ENCODE peak calls at places on chromosomes 7 and 10, in ten cellular contexts. One of them, this sample, is unnamed.

GRCh38 chr10:131206136-131206995 is 105.2 kb downstream of the TCERG1L start:
- DNase-seq in heart right ventricle: no peak
- DNase-seq in spleen: peak
- DNase-seq in effector memory CD4-positive, alpha-beta T cell: no peak
- DNase-seq in Peyer's patch: peak
- DNase-seq in naive thymus-derived CD4-positive, alpha-beta T cell: no peak
- DNase-seq in RWPE1: no peak
- DNase-seq in caudate nucleus: no peak
- DNase-seq in PC-3: no peak
- DNase-seq in left ventricle myocardium inferior: no peak
- DNase-seq in this sample: no peak

GRCh38 chr7:74053589-74054186 is 25.7 kb downstream of the ELN start:
- DNase-seq in effector memory CD4-positive, alpha-beta T cell: no peak
- DNase-seq in heart right ventricle: no peak
- DNase-seq in left ventricle myocardium inferior: no peak
- DNase-seq in RWPE1: no peak
- DNase-seq in caudate nucleus: no peak
- DNase-seq in spleen: no peak
- DNase-seq in PC-3: no peak
- DNase-seq in Peyer's patch: no peak
- DNase-seq in naive thymus-derived CD4-positive, alpha-beta T cell: no peak
- DNase-seq in this sample: no peak

GRCh38 chr10:132817701-132818211 is 31.8 kb upstream of the NKX6-2 start:
- DNase-seq in effector memory CD4-positive, alpha-beta T cell: no peak
- DNase-seq in spleen: peak
- DNase-seq in Peyer's patch: no peak
- DNase-seq in caudate nucleus: no peak
- DNase-seq in RWPE1: no peak
- DNase-seq in PC-3: no peak
- DNase-seq in heart right ventricle: no peak
- DNase-seq in naive thymus-derived CD4-positive, alpha-beta T cell: no peak
- DNase-seq in left ventricle myocardium inferior: no peak
- DNase-seq in this sample: no peak

GRCh38 chr7:132004528-132004927 is 448.1 kb upstream of the PODXL start:
- DNase-seq in spleen: no peak
- DNase-seq in PC-3: no peak
- DNase-seq in RWPE1: no peak
- DNase-seq in effector memory CD4-positive, alpha-beta T cell: no peak
- DNase-seq in heart right ventricle: peak
- DNase-seq in caudate nucleus: no peak
- DNase-seq in left ventricle myocardium inferior: peak
- DNase-seq in Peyer's patch: no peak
- DNase-seq in naive thymus-derived CD4-positive, alpha-beta T cell: no peak
- DNase-seq in this sample: no peak

GRCh38 chr7:69800495-69800894 is 202.2 kb downstream of the AUTS2 start:
- DNase-seq in PC-3: no peak
- DNase-seq in naive thymus-derived CD4-positive, alpha-beta T cell: no peak
- DNase-seq in effector memory CD4-positive, alpha-beta T cell: no peak
- DNase-seq in spleen: no peak
- DNase-seq in caudate nucleus: no peak
- DNase-seq in left ventricle myocardium inferior: no peak
- DNase-seq in Peyer's patch: no peak
- DNase-seq in RWPE1: no peak
- DNase-seq in heart right ventricle: no peak
- DNase-seq in this sample: no peak

GRCh38 chr7:149294641-149295480 is 32.9 kb downstream of the ZNF783 start:
- DNase-seq in Peyer's patch: peak
- DNase-seq in spleen: no peak
- DNase-seq in naive thymus-derived CD4-positive, alpha-beta T cell: no peak
- DNase-seq in heart right ventricle: no peak
- DNase-seq in PC-3: no peak
- DNase-seq in caudate nucleus: no peak
- DNase-seq in RWPE1: no peak
- DNase-seq in effector memory CD4-positive, alpha-beta T cell: no peak
- DNase-seq in left ventricle myocardium inferior: no peak
- DNase-seq in this sample: no peak

GRCh38 chr7:88546808-88547207 is 212.7 kb upstream of the ZNF804B start:
- DNase-seq in spleen: no peak
- DNase-seq in effector memory CD4-positive, alpha-beta T cell: no peak
- DNase-seq in naive thymus-derived CD4-positive, alpha-beta T cell: no peak
- DNase-seq in caudate nucleus: no peak
- DNase-seq in heart right ventricle: no peak
- DNase-seq in left ventricle myocardium inferior: no peak
- DNase-seq in PC-3: peak
- DNase-seq in RWPE1: no peak
- DNase-seq in Peyer's patch: no peak
- DNase-seq in this sample: no peak

GRCh38 chr7:136030867-136031318 is 53.7 kb upstream of the MTPN start:
- DNase-seq in left ventricle myocardium inferior: no peak
- DNase-seq in PC-3: peak
- DNase-seq in caudate nucleus: no peak
- DNase-seq in spleen: no peak
- DNase-seq in Peyer's patch: no peak
- DNase-seq in heart right ventricle: no peak
- DNase-seq in naive thymus-derived CD4-positive, alpha-beta T cell: no peak
- DNase-seq in RWPE1: peak
- DNase-seq in effector memory CD4-positive, alpha-beta T cell: no peak
- DNase-seq in this sample: peak

GRCh38 chr7:130890176-130891020 is 156.4 kb upstream of the KLF14 start:
- DNase-seq in RWPE1: no peak
- DNase-seq in Peyer's patch: no peak
- DNase-seq in PC-3: no peak
- DNase-seq in heart right ventricle: no peak
- DNase-seq in naive thymus-derived CD4-positive, alpha-beta T cell: no peak
- DNase-seq in effector memory CD4-positive, alpha-beta T cell: no peak
- DNase-seq in left ventricle myocardium inferior: no peak
- DNase-seq in spleen: no peak
- DNase-seq in caudate nucleus: no peak
- DNase-seq in this sample: no peak

DNA sequence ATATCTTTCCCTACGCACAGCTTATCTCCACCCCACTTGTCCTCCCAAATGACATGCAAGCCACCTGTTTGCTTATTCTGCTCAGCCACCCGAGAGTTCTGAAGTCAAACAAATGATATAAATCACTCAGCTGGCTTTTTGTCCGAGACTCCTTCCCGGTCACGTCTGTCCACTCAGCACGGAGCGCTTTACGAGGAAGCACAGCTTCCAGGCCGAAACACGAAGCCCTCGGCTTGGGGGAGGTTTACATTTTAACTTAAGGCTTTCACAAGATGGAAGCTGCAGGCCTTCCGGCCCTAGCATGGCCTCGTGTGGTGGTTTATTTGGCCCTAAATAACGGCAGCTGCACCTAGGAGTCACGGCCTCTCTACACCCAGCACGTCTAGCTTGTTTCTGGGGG is 60.1 kb upstream of the GNA12 start:
- DNase-seq in heart right ventricle: no peak
- DNase-seq in Peyer's patch: no peak
- DNase-seq in PC-3: no peak
- DNase-seq in effector memory CD4-positive, alpha-beta T cell: no peak
- DNase-seq in naive thymus-derived CD4-positive, alpha-beta T cell: no peak
- DNase-seq in spleen: no peak
- DNase-seq in RWPE1: no peak
- DNase-seq in left ventricle myocardium inferior: no peak
- DNase-seq in caudate nucleus: no peak
- DNase-seq in this sample: no peak
- H3K27ac ChIP-seq in heart right ventricle: no peak
- H3K27ac ChIP-seq in Peyer's patch: no peak
- H3K27ac ChIP-seq in PC-3: no peak
- H3K27ac ChIP-seq in effector memory CD4-positive, alpha-beta T cell: no peak
- H3K27ac ChIP-seq in naive thymus-derived CD4-positive, alpha-beta T cell: no peak
- H3K27ac ChIP-seq in spleen: no peak
- H3K27ac ChIP-seq in RWPE1: no peak
- H3K27ac ChIP-seq in left ventricle myocardium inferior: no peak
- H3K27ac ChIP-seq in caudate nucleus: no peak
- H3K27ac ChIP-seq in this sample: no peak

GRCh38 chr7:45039106-45039505 is 39.1 kb downstream of the CCM2 start:
- DNase-seq in RWPE1: no peak
- DNase-seq in naive thymus-derived CD4-positive, alpha-beta T cell: no peak
- DNase-seq in caudate nucleus: no peak
- DNase-seq in left ventricle myocardium inferior: no peak
- DNase-seq in spleen: no peak
- DNase-seq in heart right ventricle: no peak
- DNase-seq in Peyer's patch: no peak
- DNase-seq in effector memory CD4-positive, alpha-beta T cell: no peak
- DNase-seq in PC-3: no peak
- DNase-seq in this sample: no peak
- H3K27ac ChIP-seq in RWPE1: peak
- H3K27ac ChIP-seq in naive thymus-derived CD4-positive, alpha-beta T cell: peak
- H3K27ac ChIP-seq in caudate nucleus: no peak
- H3K27ac ChIP-seq in left ventricle myocardium inferior: no peak
- H3K27ac ChIP-seq in spleen: no peak
- H3K27ac ChIP-seq in heart right ventricle: no peak
- H3K27ac ChIP-seq in Peyer's patch: no peak
- H3K27ac ChIP-seq in effector memory CD4-positive, alpha-beta T cell: no peak
- H3K27ac ChIP-seq in PC-3: no peak
- H3K27ac ChIP-seq in this sample: no peak

DNA sequence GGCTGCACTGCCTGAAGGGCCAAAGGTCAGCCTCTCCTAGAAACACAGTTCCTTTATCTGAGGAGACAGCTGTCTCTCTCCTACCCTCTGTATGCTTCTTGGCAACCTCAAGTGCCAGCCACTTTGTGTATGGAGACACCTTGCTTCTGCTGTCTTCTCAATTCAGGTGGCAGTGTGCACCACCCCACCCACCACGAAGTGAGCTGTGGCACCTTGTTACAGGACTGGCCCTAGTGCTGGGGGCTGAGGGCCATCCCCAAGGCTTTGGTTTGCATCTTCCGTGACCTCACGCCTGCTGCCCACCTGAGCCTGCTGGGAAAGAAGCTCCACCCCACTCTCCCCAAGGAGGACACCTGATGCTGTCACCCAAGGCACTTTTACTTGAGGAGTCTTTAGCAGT is 47.1 kb upstream of the LRRC4 start:
- DNase-seq in naive thymus-derived CD4-positive, alpha-beta T cell: no peak
- DNase-seq in effector memory CD4-positive, alpha-beta T cell: no peak
- DNase-seq in RWPE1: no peak
- DNase-seq in heart right ventricle: no peak
- DNase-seq in PC-3: no peak
- DNase-seq in caudate nucleus: no peak
- DNase-seq in spleen: no peak
- DNase-seq in Peyer's patch: no peak
- DNase-seq in left ventricle myocardium inferior: no peak
- DNase-seq in this sample: no peak
- H3K27ac ChIP-seq in naive thymus-derived CD4-positive, alpha-beta T cell: no peak
- H3K27ac ChIP-seq in effector memory CD4-positive, alpha-beta T cell: no peak
- H3K27ac ChIP-seq in RWPE1: no peak
- H3K27ac ChIP-seq in heart right ventricle: no peak
- H3K27ac ChIP-seq in PC-3: no peak
- H3K27ac ChIP-seq in caudate nucleus: no peak
- H3K27ac ChIP-seq in spleen: no peak
- H3K27ac ChIP-seq in Peyer's patch: no peak
- H3K27ac ChIP-seq in left ventricle myocardium inferior: no peak
- H3K27ac ChIP-seq in this sample: no peak

GRCh38 chr10:79160191-79160590 is 91.4 kb downstream of the ZMIZ1 start:
- DNase-seq in naive thymus-derived CD4-positive, alpha-beta T cell: no peak
- DNase-seq in effector memory CD4-positive, alpha-beta T cell: no peak
- DNase-seq in PC-3: no peak
- DNase-seq in RWPE1: no peak
- DNase-seq in spleen: no peak
- DNase-seq in left ventricle myocardium inferior: no peak
- DNase-seq in caudate nucleus: no peak
- DNase-seq in heart right ventricle: no peak
- DNase-seq in Peyer's patch: no peak
- DNase-seq in this sample: no peak

GRCh38 chr10:79158402-79159097 is 89.8 kb downstream of the ZMIZ1 start:
- DNase-seq in left ventricle myocardium inferior: no peak
- DNase-seq in caudate nucleus: no peak
- DNase-seq in Peyer's patch: no peak
- DNase-seq in effector memory CD4-positive, alpha-beta T cell: no peak
- DNase-seq in naive thymus-derived CD4-positive, alpha-beta T cell: no peak
- DNase-seq in spleen: no peak
- DNase-seq in PC-3: peak
- DNase-seq in heart right ventricle: no peak
- DNase-seq in RWPE1: no peak
- DNase-seq in this sample: no peak

GRCh38 chr10:79158004-79158340 is 89.2 kb downstream of the ZMIZ1 start:
- DNase-seq in PC-3: no peak
- DNase-seq in effector memory CD4-positive, alpha-beta T cell: no peak
- DNase-seq in RWPE1: no peak
- DNase-seq in left ventricle myocardium inferior: no peak
- DNase-seq in caudate nucleus: no peak
- DNase-seq in heart right ventricle: no peak
- DNase-seq in spleen: no peak
- DNase-seq in Peyer's patch: no peak
- DNase-seq in naive thymus-derived CD4-positive, alpha-beta T cell: no peak
- DNase-seq in this sample: no peak

GRCh38 chr10:79159785-79160184 is 91.0 kb downstream of the ZMIZ1 start:
- DNase-seq in left ventricle myocardium inferior: peak
- DNase-seq in naive thymus-derived CD4-positive, alpha-beta T cell: no peak
- DNase-seq in heart right ventricle: peak
- DNase-seq in Peyer's patch: no peak
- DNase-seq in RWPE1: no peak
- DNase-seq in caudate nucleus: no peak
- DNase-seq in spleen: no peak
- DNase-seq in PC-3: no peak
- DNase-seq in effector memory CD4-positive, alpha-beta T cell: no peak
- DNase-seq in this sample: no peak

DNA sequence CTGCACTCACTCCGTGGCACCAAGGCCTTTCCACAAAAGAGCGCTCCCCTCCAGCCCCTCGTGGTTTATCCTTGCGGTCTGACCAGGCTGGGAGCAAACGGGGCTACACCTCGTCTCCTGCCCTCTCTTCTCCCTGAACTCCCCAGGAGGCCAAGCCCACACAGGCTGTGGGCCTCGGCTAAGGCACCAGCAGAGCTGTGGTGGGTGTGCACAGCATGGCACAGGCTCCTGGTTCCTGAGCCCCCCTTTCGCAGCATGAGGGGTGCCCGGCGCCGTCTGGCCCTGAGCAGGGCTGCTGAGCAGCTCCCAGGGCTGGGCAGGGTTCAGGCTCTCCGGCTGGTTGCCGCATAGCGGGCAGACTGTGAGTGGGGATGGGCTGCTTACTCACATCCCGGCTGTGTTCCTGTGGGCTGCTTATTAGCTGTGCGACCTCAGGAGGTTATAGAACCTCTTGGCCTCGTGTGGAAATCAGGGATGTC is 90.4 kb downstream of the ZMIZ1 start:
- DNase-seq in spleen: no peak
- DNase-seq in heart right ventricle: no peak
- DNase-seq in PC-3: peak
- DNase-seq in naive thymus-derived CD4-positive, alpha-beta T cell: no peak
- DNase-seq in caudate nucleus: no peak
- DNase-seq in left ventricle myocardium inferior: no peak
- DNase-seq in Peyer's patch: no peak
- DNase-seq in RWPE1: no peak
- DNase-seq in effector memory CD4-positive, alpha-beta T cell: no peak
- DNase-seq in this sample: no peak
- H3K27ac ChIP-seq in spleen: peak
- H3K27ac ChIP-seq in heart right ventricle: peak
- H3K27ac ChIP-seq in PC-3: peak
- H3K27ac ChIP-seq in naive thymus-derived CD4-positive, alpha-beta T cell: no peak
- H3K27ac ChIP-seq in caudate nucleus: no peak
- H3K27ac ChIP-seq in left ventricle myocardium inferior: peak
- H3K27ac ChIP-seq in Peyer's patch: peak
- H3K27ac ChIP-seq in RWPE1: peak
- H3K27ac ChIP-seq in effector memory CD4-positive, alpha-beta T cell: no peak
- H3K27ac ChIP-seq in this sample: no peak

This sample was measured in epithelial cell of prostate.